ENCODE peak calls at places on chromosome 16, in six cellular contexts. One of them, this sample, is unnamed.

GRCh38 chr16:86494565-86495356 is 15.6 kb upstream of the FOXF1 start:
- DNase-seq in psoas muscle: no peak
- DNase-seq in GM23248: no peak
- DNase-seq in A549: no peak
- DNase-seq in mesenchymal stem cell: peak; percentile 41
- DNase-seq in adipocyte: no peak
- DNase-seq in this sample: no peak

GRCh38 chr16:87733190-87733589 is 32.6 kb downstream of the KLHDC4 start:
- DNase-seq in psoas muscle: no peak
- DNase-seq in adipocyte: no peak
- DNase-seq in mesenchymal stem cell: no peak
- DNase-seq in GM23248: no peak
- DNase-seq in A549: no peak
- DNase-seq in this sample: no peak

GRCh38 chr16:48575471-48576050 is 34.4 kb downstream of the N4BP1 start:
- DNase-seq in A549: no peak
- DNase-seq in mesenchymal stem cell: no peak
- DNase-seq in psoas muscle: no peak
- DNase-seq in GM23248: no peak
- DNase-seq in adipocyte: no peak
- DNase-seq in this sample: no peak

GRCh38 chr16:70725024-70725911 is 39.4 kb upstream of the MTSS2 start:
- DNase-seq in adipocyte: no peak
- DNase-seq in A549: no peak
- DNase-seq in psoas muscle: peak; percentile 75
- DNase-seq in mesenchymal stem cell: no peak
- DNase-seq in GM23248: no peak
- DNase-seq in this sample: no peak

GRCh38 chr16:67504190-67505021 is 21.1 kb upstream of the AGRP start:
- DNase-seq in adipocyte: no peak
- DNase-seq in A549: peak; percentile 31
- DNase-seq in psoas muscle: peak; percentile 72
- DNase-seq in mesenchymal stem cell: no peak
- DNase-seq in GM23248: peak; percentile 26
- DNase-seq in this sample: peak; percentile 35

GRCh38 chr16:66480265-66481080 is 53.4 kb downstream of the BEAN1 start:
- DNase-seq in psoas muscle: no peak
- DNase-seq in mesenchymal stem cell: no peak
- DNase-seq in A549: no peak
- DNase-seq in adipocyte: no peak
- DNase-seq in GM23248: no peak
- DNase-seq in this sample: peak; percentile 38

GRCh38 chr16:14510939-14511797 is 118.9 kb downstream of the PARN start:
- DNase-seq in GM23248: peak; percentile 84
- DNase-seq in psoas muscle: no peak
- DNase-seq in A549: peak; percentile 69
- DNase-seq in adipocyte: peak; percentile 37
- DNase-seq in mesenchymal stem cell: peak; percentile 59
- DNase-seq in this sample: peak; percentile 31

GRCh38 chr16:87323727-87324410 is 6.7 kb upstream of the C16orf95 start:
- DNase-seq in GM23248: no peak
- DNase-seq in A549: no peak
- DNase-seq in adipocyte: no peak
- DNase-seq in mesenchymal stem cell: no peak
- DNase-seq in psoas muscle: peak; percentile 32
- DNase-seq in this sample: no peak

GRCh38 chr16:70652322-70652721 is 6.0 kb downstream of the IL34 start:
- DNase-seq in adipocyte: peak; percentile 41
- DNase-seq in GM23248: no peak
- DNase-seq in A549: no peak
- DNase-seq in mesenchymal stem cell: no peak
- DNase-seq in psoas muscle: no peak
- DNase-seq in this sample: no peak

GRCh38 chr16:86491643-86492030 is 18.7 kb upstream of the FOXF1 start:
- DNase-seq in mesenchymal stem cell: peak; percentile 41
- DNase-seq in psoas muscle: no peak
- DNase-seq in A549: no peak
- DNase-seq in GM23248: no peak
- DNase-seq in adipocyte: no peak
- DNase-seq in this sample: no peak

GRCh38 chr16:66507731-66508239 is 42.1 kb downstream of the TK2 start:
- DNase-seq in A549: no peak
- DNase-seq in psoas muscle: no peak
- DNase-seq in GM23248: no peak
- DNase-seq in mesenchymal stem cell: no peak
- DNase-seq in adipocyte: no peak
- DNase-seq in this sample: no peak

GRCh38 chr16:65318138-65318537 is 196.3 kb upstream of the CDH11 start:
- DNase-seq in psoas muscle: no peak
- DNase-seq in GM23248: no peak
- DNase-seq in mesenchymal stem cell: no peak
- DNase-seq in A549: no peak
- DNase-seq in adipocyte: no peak
- DNase-seq in this sample: no peak

GRCh38 chr16:1914759-1915387 is 3.3 kb downstream of the HS3ST6 start:
- DNase-seq in GM23248: no peak
- DNase-seq in psoas muscle: no peak
- DNase-seq in adipocyte: no peak
- DNase-seq in A549: no peak
- DNase-seq in mesenchymal stem cell: no peak
- DNase-seq in this sample: no peak

GRCh38 chr16:54175552-54176375 is 110.8 kb downstream of the IRX3 start:
- DNase-seq in GM23248: peak; percentile 62
- DNase-seq in mesenchymal stem cell: no peak
- DNase-seq in A549: no peak
- DNase-seq in adipocyte: peak; percentile 47
- DNase-seq in psoas muscle: no peak
- DNase-seq in this sample: no peak

GRCh38 chr16:77445321-77445720 is 10.5 kb upstream of the ADAMTS18 start:
- DNase-seq in adipocyte: no peak
- DNase-seq in psoas muscle: no peak
- DNase-seq in mesenchymal stem cell: no peak
- DNase-seq in A549: no peak
- DNase-seq in GM23248: no peak
- DNase-seq in this sample: no peak

GRCh38 chr16:66107661-66108060 is 258.8 kb upstream of the CDH5 start:
- DNase-seq in psoas muscle: no peak
- DNase-seq in mesenchymal stem cell: peak; percentile 50
- DNase-seq in adipocyte: peak; percentile 57
- DNase-seq in GM23248: peak; percentile 92
- DNase-seq in A549: no peak
- DNase-seq in this sample: peak; percentile 14

GRCh38 chr16:10619271-10619849 is 39.0 kb upstream of the EMP2 start:
- DNase-seq in psoas muscle: peak; percentile 58
- DNase-seq in mesenchymal stem cell: no peak
- DNase-seq in GM23248: peak; percentile 31
- DNase-seq in adipocyte: no peak
- DNase-seq in A549: no peak
- DNase-seq in this sample: no peak

GRCh38 chr16:88005148-88005547 is 53.9 kb downstream of the BANP start:
- DNase-seq in mesenchymal stem cell: no peak
- DNase-seq in GM23248: peak; percentile 13
- DNase-seq in A549: no peak
- DNase-seq in psoas muscle: no peak
- DNase-seq in adipocyte: no peak
- DNase-seq in this sample: no peak

GRCh38 chr16:78903237-78903636 is 697.3 kb downstream of the MAF start:
- DNase-seq in A549: no peak
- DNase-seq in mesenchymal stem cell: no peak
- DNase-seq in GM23248: no peak
- DNase-seq in adipocyte: no peak
- DNase-seq in psoas muscle: no peak
- DNase-seq in this sample: no peak

GRCh38 chr16:78906135-78906534 is 694.4 kb downstream of the MAF start:
- DNase-seq in psoas muscle: no peak
- DNase-seq in adipocyte: no peak
- DNase-seq in GM23248: no peak
- DNase-seq in mesenchymal stem cell: no peak
- DNase-seq in A549: no peak
- DNase-seq in this sample: no peak

GRCh38 chr16:78897299-78897698 is 703.2 kb downstream of the MAF start:
- DNase-seq in GM23248: no peak
- DNase-seq in mesenchymal stem cell: no peak
- DNase-seq in adipocyte: no peak
- DNase-seq in A549: no peak
- DNase-seq in psoas muscle: no peak
- DNase-seq in this sample: no peak

GRCh38 chr16:78900039-78900811 is 700.3 kb downstream of the MAF start:
- DNase-seq in psoas muscle: no peak
- DNase-seq in adipocyte: no peak
- DNase-seq in A549: no peak
- DNase-seq in GM23248: no peak
- DNase-seq in mesenchymal stem cell: no peak
- DNase-seq in this sample: no peak

GRCh38 chr16:78902291-78902690 is 698.2 kb downstream of the MAF start:
- DNase-seq in A549: no peak
- DNase-seq in psoas muscle: peak; percentile 51
- DNase-seq in GM23248: no peak
- DNase-seq in mesenchymal stem cell: no peak
- DNase-seq in adipocyte: no peak
- DNase-seq in this sample: no peak
- H3K4me1 ChIP-seq in A549: no peaks in the 10 kb centered on the region
- H3K4me1 ChIP-seq in psoas muscle: no peaks in the 10 kb centered on the region
- H3K4me1 ChIP-seq in GM23248: no peaks in the 10 kb centered on the region
- H3K4me1 ChIP-seq in mesenchymal stem cell: no peaks in the 10 kb centered on the region
- H3K4me1 ChIP-seq in adipocyte: peaks cover 6% of the 10 kb centered on the region
- H3K4me1 ChIP-seq in this sample: no peaks in the 10 kb centered on the region

GRCh38 chr16:2975161-2975795 is 5.0 kb downstream of the PKMYT1 start:
- DNase-seq in GM23248: no peak
- DNase-seq in mesenchymal stem cell: no peak
- DNase-seq in adipocyte: no peak
- DNase-seq in psoas muscle: no peak
- DNase-seq in A549: no peak
- DNase-seq in this sample: no peak
- H3K4me1 ChIP-seq in GM23248: no peaks in the 10 kb centered on the region
- H3K4me1 ChIP-seq in mesenchymal stem cell: peaks cover 33% of the 10 kb centered on the region
- H3K4me1 ChIP-seq in adipocyte: no peaks in the 10 kb centered on the region
- H3K4me1 ChIP-seq in psoas muscle: peaks cover 7% of the 10 kb centered on the region
- H3K4me1 ChIP-seq in A549: peaks cover 17% of the 10 kb centered on the region
- H3K4me1 ChIP-seq in this sample: peaks cover 20% of the 10 kb centered on the region

DNA sequence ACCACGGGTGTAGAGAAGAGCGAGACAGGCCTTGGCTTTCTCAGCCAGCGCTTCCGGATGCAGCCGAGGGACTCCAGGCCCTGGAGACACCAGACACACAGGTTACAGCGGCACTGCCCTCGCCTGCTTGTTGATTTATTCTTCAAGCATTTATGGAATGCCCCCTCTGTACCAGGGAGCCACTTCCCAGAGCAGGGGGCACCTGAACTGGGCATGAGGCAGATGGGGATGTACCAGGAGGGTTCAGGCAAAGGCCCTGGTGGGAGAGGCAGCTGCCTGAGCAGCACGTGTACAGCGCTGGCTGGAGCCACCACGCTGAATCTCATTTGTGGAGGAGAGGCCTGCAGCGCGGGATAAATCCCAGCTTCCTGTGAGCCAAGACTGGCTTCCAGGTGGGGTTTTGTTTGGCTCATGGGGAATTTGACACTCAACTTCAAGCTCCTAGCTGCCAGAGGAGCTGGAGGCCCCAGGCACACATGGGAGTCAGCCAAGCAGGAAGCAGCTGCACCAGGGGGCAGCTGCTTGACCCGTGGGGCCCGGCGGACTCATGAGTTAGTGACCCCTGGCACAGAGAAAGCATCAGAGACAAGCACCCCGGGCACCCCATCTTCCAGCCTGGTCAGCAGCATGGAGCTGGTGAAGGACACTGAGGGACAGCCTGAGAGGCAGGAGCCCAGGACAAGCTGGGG is 59.7 kb downstream of the IL21R start:
- DNase-seq in adipocyte: no peak
- DNase-seq in A549: no peak
- DNase-seq in mesenchymal stem cell: no peak
- DNase-seq in psoas muscle: peak; percentile 66
- DNase-seq in GM23248: no peak
- DNase-seq in this sample: no peak
- H3K4me1 ChIP-seq in adipocyte: peaks cover 13% of the 10 kb centered on the region
- H3K4me1 ChIP-seq in A549: no peaks in the 10 kb centered on the region
- H3K4me1 ChIP-seq in mesenchymal stem cell: peaks cover 48% of the 10 kb centered on the region
- H3K4me1 ChIP-seq in psoas muscle: peaks cover 25% of the 10 kb centered on the region
- H3K4me1 ChIP-seq in GM23248: no peaks in the 10 kb centered on the region
- H3K4me1 ChIP-seq in this sample: no peaks in the 10 kb centered on the region

DNA sequence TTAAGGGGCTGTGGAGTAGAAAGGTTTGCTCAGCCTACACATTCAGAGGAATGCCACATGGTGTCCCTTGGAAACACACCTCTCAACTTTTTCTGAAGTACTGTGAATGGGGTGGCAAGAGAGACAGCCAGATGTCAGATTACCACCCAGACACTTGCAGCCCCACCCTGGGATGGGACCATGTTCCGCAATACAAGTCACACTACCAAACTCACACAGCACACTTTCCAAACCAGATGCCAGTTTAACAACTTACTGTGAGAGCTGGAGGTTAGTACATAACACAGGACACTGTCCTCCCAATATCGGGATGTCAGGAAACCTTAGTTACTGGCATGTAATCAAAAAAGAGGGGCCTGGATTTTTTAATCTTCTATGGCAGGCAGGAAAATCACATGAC is 7.9 kb downstream of the USP7 start:
- DNase-seq in A549: no peak
- DNase-seq in GM23248: peak; percentile 39
- DNase-seq in mesenchymal stem cell: peak; percentile 35
- DNase-seq in adipocyte: no peak
- DNase-seq in psoas muscle: no peak
- DNase-seq in this sample: no peak
- H3K4me1 ChIP-seq in A549: peaks cover 58% of the 10 kb centered on the region
- H3K4me1 ChIP-seq in GM23248: peaks cover 63% of the 10 kb centered on the region
- H3K4me1 ChIP-seq in mesenchymal stem cell: peaks cover 40% of the 10 kb centered on the region
- H3K4me1 ChIP-seq in adipocyte: peaks cover 69% of the 10 kb centered on the region
- H3K4me1 ChIP-seq in psoas muscle: peaks cover 85% of the 10 kb centered on the region
- H3K4me1 ChIP-seq in this sample: peaks cover 28% of the 10 kb centered on the region

DNA sequence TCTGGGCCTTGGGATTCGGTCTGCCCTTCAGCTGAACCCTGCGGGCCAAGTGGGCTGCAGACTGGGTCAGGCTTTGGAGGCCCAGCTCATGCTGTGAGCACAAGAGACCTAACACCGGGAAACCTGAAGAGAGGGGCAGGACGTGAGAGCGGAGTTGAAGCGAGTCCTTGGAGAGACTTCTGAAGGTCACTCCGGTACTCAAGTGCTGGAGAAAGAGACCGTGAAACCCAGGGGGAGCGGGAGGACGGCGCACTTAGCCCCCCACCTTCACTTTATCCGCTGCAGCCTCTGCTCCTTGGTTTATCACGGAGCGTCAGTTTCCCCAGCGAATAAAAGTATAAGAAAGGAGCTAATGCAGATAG is 361 bp downstream of the UQCRC2 start:
- DNase-seq in adipocyte: no peak
- DNase-seq in A549: no peak
- DNase-seq in psoas muscle: no peak
- DNase-seq in GM23248: no peak
- DNase-seq in mesenchymal stem cell: no peak
- DNase-seq in this sample: no peak
- H3K4me1 ChIP-seq in adipocyte: peaks cover 25% of the 10 kb centered on the region
- H3K4me1 ChIP-seq in A549: peaks cover 22% of the 10 kb centered on the region
- H3K4me1 ChIP-seq in psoas muscle: peaks cover 42% of the 10 kb centered on the region
- H3K4me1 ChIP-seq in GM23248: peaks cover 11% of the 10 kb centered on the region
- H3K4me1 ChIP-seq in mesenchymal stem cell: peaks cover 3% of the 10 kb centered on the region
- H3K4me1 ChIP-seq in this sample: peaks cover 16% of the 10 kb centered on the region

DNA sequence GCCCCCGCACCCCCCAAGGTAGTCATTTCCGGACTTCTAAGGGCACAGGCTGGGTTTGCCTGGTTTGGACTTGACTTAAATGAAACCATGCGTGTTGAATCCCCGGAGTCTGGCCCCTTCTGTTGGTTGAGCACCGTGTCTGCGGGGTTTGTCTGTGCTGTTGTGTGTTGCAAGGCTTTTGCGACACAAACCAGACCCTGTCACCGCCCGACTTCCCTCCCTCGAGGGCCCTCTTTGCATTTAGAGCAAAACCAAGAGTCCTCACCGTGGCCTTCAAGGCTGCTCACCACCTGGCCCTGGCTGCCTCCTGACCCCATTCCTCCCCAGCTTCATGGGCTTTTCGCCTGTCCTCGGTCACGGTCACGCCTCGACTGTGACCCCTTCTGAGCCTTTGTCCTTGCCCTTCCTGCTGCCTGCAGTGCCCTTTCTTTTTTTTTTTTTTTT is 7.4 kb downstream of the CRISPLD2 start:
- DNase-seq in psoas muscle: no peak
- DNase-seq in adipocyte: peak; percentile 88
- DNase-seq in A549: no peak
- DNase-seq in mesenchymal stem cell: peak; percentile 91
- DNase-seq in GM23248: peak; percentile 69
- DNase-seq in this sample: no peak
- H3K4me1 ChIP-seq in psoas muscle: peaks cover 4% of the 10 kb centered on the region
- H3K4me1 ChIP-seq in adipocyte: peaks cover 80% of the 10 kb centered on the region
- H3K4me1 ChIP-seq in A549: no peaks in the 10 kb centered on the region
- H3K4me1 ChIP-seq in mesenchymal stem cell: peaks cover 17% of the 10 kb centered on the region
- H3K4me1 ChIP-seq in GM23248: peaks cover 67% of the 10 kb centered on the region
- H3K4me1 ChIP-seq in this sample: peaks cover 19% of the 10 kb centered on the region

This sample was measured in PC-3.